ENCODE peak calls at places on chromosomes 11 and 22, in ten cellular contexts. One of them, this sample, is unnamed.

GRCh38 chr11:72836111-72836510 is 21.9 kb downstream of the ATG16L2 start:
- DNase-seq in heart right ventricle: peak; percentile 82
- DNase-seq in left ventricle myocardium inferior: peak; percentile 84
- DNase-seq in fibroblast of lung: peak; percentile 31
- DNase-seq in GM23248: no peak
- DNase-seq in mesendoderm: no peak
- DNase-seq in astrocyte: no peak
- DNase-seq in adipocyte: no peak
- DNase-seq in thyroid gland: no peak
- DNase-seq in A673: no peak
- DNase-seq in this sample: no peak

GRCh38 chr11:65435330-65435931 is 12.8 kb downstream of the NEAT1 start:
- DNase-seq in heart right ventricle: no peak
- DNase-seq in left ventricle myocardium inferior: no peak
- DNase-seq in fibroblast of lung: peak; percentile 48
- DNase-seq in GM23248: peak; percentile 39
- DNase-seq in mesendoderm: no peak
- DNase-seq in astrocyte: no peak
- DNase-seq in adipocyte: peak; percentile 11
- DNase-seq in thyroid gland: peak; percentile 26
- DNase-seq in A673: no peak
- DNase-seq in this sample: no peak

GRCh38 chr11:119626197-119626909 is 102.6 kb downstream of the NECTIN1 start:
- DNase-seq in heart right ventricle: no peak
- DNase-seq in left ventricle myocardium inferior: no peak
- DNase-seq in fibroblast of lung: no peak
- DNase-seq in GM23248: no peak
- DNase-seq in mesendoderm: no peak
- DNase-seq in astrocyte: no peak
- DNase-seq in adipocyte: no peak
- DNase-seq in thyroid gland: no peak
- DNase-seq in A673: no peak
- DNase-seq in this sample: no peak

GRCh38 chr11:37858398-37858797 is 1260.4 kb upstream of the RAG2 start:
- DNase-seq in heart right ventricle: no peak
- DNase-seq in left ventricle myocardium inferior: no peak
- DNase-seq in fibroblast of lung: no peak
- DNase-seq in GM23248: no peak
- DNase-seq in mesendoderm: no peak
- DNase-seq in astrocyte: no peak
- DNase-seq in adipocyte: no peak
- DNase-seq in thyroid gland: no peak
- DNase-seq in A673: peak; percentile 33
- DNase-seq in this sample: no peak

GRCh38 chr11:102293873-102294601 is 23.2 kb upstream of the BIRC3 start:
- DNase-seq in heart right ventricle: no peak
- DNase-seq in left ventricle myocardium inferior: no peak
- DNase-seq in fibroblast of lung: peak; percentile 69
- DNase-seq in GM23248: peak; percentile 79
- DNase-seq in mesendoderm: peak; percentile 53
- DNase-seq in astrocyte: no peak
- DNase-seq in adipocyte: peak; percentile 68
- DNase-seq in thyroid gland: no peak
- DNase-seq in A673: peak; percentile 68
- DNase-seq in this sample: peak; percentile 39

GRCh38 chr11:13008625-13009475 is at the start of gene RASSF10:
- DNase-seq in heart right ventricle: peak; percentile 81
- DNase-seq in left ventricle myocardium inferior: peak; percentile 42
- DNase-seq in fibroblast of lung: no peak
- DNase-seq in GM23248: peak; percentile 35
- DNase-seq in mesendoderm: peak; percentile 95
- DNase-seq in astrocyte: peak; percentile 49
- DNase-seq in adipocyte: peak; percentile 9
- DNase-seq in thyroid gland: peak; percentile 79
- DNase-seq in A673: peak; percentile 47
- DNase-seq in this sample: no peak

GRCh38 chr11:44886765-44887164 is 63.9 kb downstream of the TP53I11 start:
- DNase-seq in heart right ventricle: no peak
- DNase-seq in left ventricle myocardium inferior: no peak
- DNase-seq in fibroblast of lung: peak; percentile 51
- DNase-seq in GM23248: peak; percentile 90
- DNase-seq in mesendoderm: no peak
- DNase-seq in astrocyte: peak; percentile 78
- DNase-seq in adipocyte: peak; percentile 62
- DNase-seq in thyroid gland: no peak
- DNase-seq in A673: no peak
- DNase-seq in this sample: peak; percentile 23

GRCh38 chr11:15968461-15969130 is 387.8 kb downstream of the SOX6 start:
- DNase-seq in heart right ventricle: peak; percentile 25
- DNase-seq in left ventricle myocardium inferior: no peak
- DNase-seq in fibroblast of lung: peak; percentile 19
- DNase-seq in GM23248: no peak
- DNase-seq in mesendoderm: peak; percentile 27
- DNase-seq in astrocyte: no peak
- DNase-seq in adipocyte: peak; percentile 13
- DNase-seq in thyroid gland: peak; percentile 3
- DNase-seq in A673: peak; percentile 10
- DNase-seq in this sample: no peak

GRCh38 chr11:124075841-124076571 is 34.9 kb upstream of the OR10G7 start:
- DNase-seq in heart right ventricle: no peak
- DNase-seq in left ventricle myocardium inferior: no peak
- DNase-seq in fibroblast of lung: no peak
- DNase-seq in GM23248: peak; percentile 49
- DNase-seq in mesendoderm: no peak
- DNase-seq in astrocyte: no peak
- DNase-seq in adipocyte: peak; percentile 26
- DNase-seq in thyroid gland: peak; percentile 11
- DNase-seq in A673: peak; percentile 64
- DNase-seq in this sample: no peak

GRCh38 chr11:721913-722811 is 16.1 kb downstream of the EPS8L2 start:
- DNase-seq in heart right ventricle: no peak
- DNase-seq in left ventricle myocardium inferior: no peak
- DNase-seq in fibroblast of lung: no peak
- DNase-seq in GM23248: no peak
- DNase-seq in mesendoderm: no peak
- DNase-seq in astrocyte: no peak
- DNase-seq in adipocyte: no peak
- DNase-seq in thyroid gland: no peak
- DNase-seq in A673: no peak
- DNase-seq in this sample: no peak

GRCh38 chr11:824942-825341 is 2.8 kb upstream of the CRACR2B start:
- DNase-seq in heart right ventricle: no peak
- DNase-seq in left ventricle myocardium inferior: no peak
- DNase-seq in fibroblast of lung: no peak
- DNase-seq in GM23248: no peak
- DNase-seq in mesendoderm: no peak
- DNase-seq in astrocyte: no peak
- DNase-seq in adipocyte: no peak
- DNase-seq in thyroid gland: no peak
- DNase-seq in A673: no peak
- DNase-seq in this sample: no peak

GRCh38 chr11:75667268-75667830 is 1.5 kb downstream of the MAP6 start:
- DNase-seq in heart right ventricle: peak; percentile 20
- DNase-seq in left ventricle myocardium inferior: peak; percentile 33
- DNase-seq in fibroblast of lung: no peak
- DNase-seq in GM23248: peak; percentile 48
- DNase-seq in mesendoderm: peak; percentile 53
- DNase-seq in astrocyte: no peak
- DNase-seq in adipocyte: peak; percentile 60
- DNase-seq in thyroid gland: peak; percentile 67
- DNase-seq in A673: peak; percentile 26
- DNase-seq in this sample: no peak

GRCh38 chr22:24758164-24758799 is 16.2 kb downstream of the PIWIL3 start:
- DNase-seq in heart right ventricle: peak; percentile 53
- DNase-seq in left ventricle myocardium inferior: peak; percentile 38
- DNase-seq in fibroblast of lung: peak; percentile 71
- DNase-seq in GM23248: peak; percentile 66
- DNase-seq in mesendoderm: peak; percentile 45
- DNase-seq in astrocyte: peak; percentile 2
- DNase-seq in adipocyte: peak; percentile 88
- DNase-seq in thyroid gland: peak; percentile 72
- DNase-seq in A673: peak; percentile 67
- DNase-seq in this sample: peak; percentile 25

GRCh38 chr11:91857194-91857593 is 367.4 kb upstream of the FAT3 start:
- DNase-seq in heart right ventricle: no peak
- DNase-seq in left ventricle myocardium inferior: no peak
- DNase-seq in fibroblast of lung: peak; percentile 86
- DNase-seq in GM23248: peak; percentile 9
- DNase-seq in mesendoderm: no peak
- DNase-seq in astrocyte: peak; percentile 16
- DNase-seq in adipocyte: no peak
- DNase-seq in thyroid gland: no peak
- DNase-seq in A673: peak; percentile 58
- DNase-seq in this sample: no peak

GRCh38 chr11:62141111-62142042 is 17.6 kb downstream of the INCENP start:
- DNase-seq in heart right ventricle: no peak
- DNase-seq in left ventricle myocardium inferior: no peak
- DNase-seq in fibroblast of lung: no peak
- DNase-seq in GM23248: no peak
- DNase-seq in mesendoderm: no peak
- DNase-seq in astrocyte: no peak
- DNase-seq in adipocyte: no peak
- DNase-seq in thyroid gland: no peak
- DNase-seq in A673: no peak
- DNase-seq in this sample: no peak

GRCh38 chr11:73856001-73856663 is 20.5 kb downstream of the COA4 start:
- DNase-seq in heart right ventricle: no peak
- DNase-seq in left ventricle myocardium inferior: no peak
- DNase-seq in fibroblast of lung: no peak
- DNase-seq in GM23248: no peak
- DNase-seq in mesendoderm: no peak
- DNase-seq in astrocyte: no peak
- DNase-seq in adipocyte: no peak
- DNase-seq in thyroid gland: no peak
- DNase-seq in A673: no peak
- DNase-seq in this sample: no peak

GRCh38 chr22:29627196-29627535 is 23.7 kb downstream of the NF2 start:
- DNase-seq in heart right ventricle: no peak
- DNase-seq in left ventricle myocardium inferior: no peak
- DNase-seq in fibroblast of lung: no peak
- DNase-seq in GM23248: no peak
- DNase-seq in mesendoderm: no peak
- DNase-seq in astrocyte: no peak
- DNase-seq in adipocyte: no peak
- DNase-seq in thyroid gland: no peak
- DNase-seq in A673: no peak
- DNase-seq in this sample: no peak

DNA sequence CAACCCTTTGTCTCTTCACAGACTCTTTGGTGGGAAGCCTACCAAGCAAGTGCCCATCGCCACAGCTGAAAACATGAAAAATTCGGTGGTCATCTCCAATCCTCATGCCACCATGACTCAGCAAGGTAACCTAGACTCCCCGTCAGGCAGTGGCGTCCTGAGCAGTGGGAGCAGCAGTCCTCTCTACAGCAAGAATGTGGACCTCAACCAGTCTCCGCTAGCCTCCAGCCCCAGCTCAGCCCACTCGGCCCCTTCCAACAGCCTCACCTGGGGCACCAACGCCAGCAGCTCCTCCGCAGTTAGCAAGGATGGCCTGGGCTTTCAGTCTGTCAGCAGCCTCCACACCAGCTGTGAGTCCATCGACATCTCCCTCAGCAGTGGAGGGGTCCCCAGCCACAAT is 111.6 kb downstream of the DBX1 start:
- DNase-seq in heart right ventricle: no peak
- DNase-seq in left ventricle myocardium inferior: no peak
- DNase-seq in fibroblast of lung: no peak
- DNase-seq in GM23248: no peak
- DNase-seq in mesendoderm: no peak
- DNase-seq in astrocyte: no peak
- DNase-seq in adipocyte: no peak
- DNase-seq in thyroid gland: no peak
- DNase-seq in A673: no peak
- DNase-seq in this sample: no peak
- H3K36me3 ChIP-seq in heart right ventricle: peaks cover 64% of the 10 kb centered on the region
- H3K36me3 ChIP-seq in left ventricle myocardium inferior: peaks cover 28% of the 10 kb centered on the region
- H3K36me3 ChIP-seq in fibroblast of lung: peaks cover 22% of the 10 kb centered on the region
- H3K36me3 ChIP-seq in GM23248: peaks cover 25% of the 10 kb centered on the region
- H3K36me3 ChIP-seq in mesendoderm: peaks cover 14% of the 10 kb centered on the region
- H3K36me3 ChIP-seq in astrocyte: peaks cover 4% of the 10 kb centered on the region
- H3K36me3 ChIP-seq in adipocyte: peaks cover 94% of the 10 kb centered on the region
- H3K36me3 ChIP-seq in thyroid gland: peaks cover 17% of the 10 kb centered on the region
- H3K36me3 ChIP-seq in A673: no peaks in the 10 kb centered on the region
- H3K36me3 ChIP-seq in this sample: peaks cover 6% of the 10 kb centered on the region

GRCh38 chr11:78540276-78540675 is 34.4 kb downstream of the NARS2 start:
- DNase-seq in heart right ventricle: no peak
- DNase-seq in left ventricle myocardium inferior: no peak
- DNase-seq in fibroblast of lung: no peak
- DNase-seq in GM23248: no peak
- DNase-seq in mesendoderm: no peak
- DNase-seq in astrocyte: no peak
- DNase-seq in adipocyte: peak; percentile 35
- DNase-seq in thyroid gland: no peak
- DNase-seq in A673: no peak
- DNase-seq in this sample: no peak
- H3K36me3 ChIP-seq in heart right ventricle: peaks cover 3% of the 10 kb centered on the region
- H3K36me3 ChIP-seq in left ventricle myocardium inferior: peaks cover 4% of the 10 kb centered on the region
- H3K36me3 ChIP-seq in fibroblast of lung: no peaks in the 10 kb centered on the region
- H3K36me3 ChIP-seq in GM23248: no peaks in the 10 kb centered on the region
- H3K36me3 ChIP-seq in mesendoderm: no peaks in the 10 kb centered on the region
- H3K36me3 ChIP-seq in astrocyte: no peaks in the 10 kb centered on the region
- H3K36me3 ChIP-seq in adipocyte: no peaks in the 10 kb centered on the region
- H3K36me3 ChIP-seq in thyroid gland: no peaks in the 10 kb centered on the region
- H3K36me3 ChIP-seq in A673: no peaks in the 10 kb centered on the region
- H3K36me3 ChIP-seq in this sample: no peaks in the 10 kb centered on the region

GRCh38 chr11:66619080-66619554 is 2.7 kb downstream of the RBM14 start:
- DNase-seq in heart right ventricle: no peak
- DNase-seq in left ventricle myocardium inferior: no peak
- DNase-seq in fibroblast of lung: peak; percentile 54
- DNase-seq in GM23248: peak; percentile 79
- DNase-seq in mesendoderm: peak; percentile 45
- DNase-seq in astrocyte: peak; percentile 71
- DNase-seq in adipocyte: peak; percentile 83
- DNase-seq in thyroid gland: peak; percentile 24
- DNase-seq in A673: peak; percentile 55
- DNase-seq in this sample: peak; percentile 60
- H3K36me3 ChIP-seq in heart right ventricle: peaks cover 52% of the 10 kb centered on the region
- H3K36me3 ChIP-seq in left ventricle myocardium inferior: peaks cover 11% of the 10 kb centered on the region
- H3K36me3 ChIP-seq in fibroblast of lung: peaks cover 7% of the 10 kb centered on the region
- H3K36me3 ChIP-seq in GM23248: peaks cover 12% of the 10 kb centered on the region
- H3K36me3 ChIP-seq in mesendoderm: peaks cover under 1% of the 10 kb centered on the region
- H3K36me3 ChIP-seq in astrocyte: peaks cover 18% of the 10 kb centered on the region
- H3K36me3 ChIP-seq in adipocyte: peaks cover 19% of the 10 kb centered on the region
- H3K36me3 ChIP-seq in thyroid gland: peaks cover 2% of the 10 kb centered on the region
- H3K36me3 ChIP-seq in A673: peaks cover 55% of the 10 kb centered on the region
- H3K36me3 ChIP-seq in this sample: peaks cover 22% of the 10 kb centered on the region

DNA sequence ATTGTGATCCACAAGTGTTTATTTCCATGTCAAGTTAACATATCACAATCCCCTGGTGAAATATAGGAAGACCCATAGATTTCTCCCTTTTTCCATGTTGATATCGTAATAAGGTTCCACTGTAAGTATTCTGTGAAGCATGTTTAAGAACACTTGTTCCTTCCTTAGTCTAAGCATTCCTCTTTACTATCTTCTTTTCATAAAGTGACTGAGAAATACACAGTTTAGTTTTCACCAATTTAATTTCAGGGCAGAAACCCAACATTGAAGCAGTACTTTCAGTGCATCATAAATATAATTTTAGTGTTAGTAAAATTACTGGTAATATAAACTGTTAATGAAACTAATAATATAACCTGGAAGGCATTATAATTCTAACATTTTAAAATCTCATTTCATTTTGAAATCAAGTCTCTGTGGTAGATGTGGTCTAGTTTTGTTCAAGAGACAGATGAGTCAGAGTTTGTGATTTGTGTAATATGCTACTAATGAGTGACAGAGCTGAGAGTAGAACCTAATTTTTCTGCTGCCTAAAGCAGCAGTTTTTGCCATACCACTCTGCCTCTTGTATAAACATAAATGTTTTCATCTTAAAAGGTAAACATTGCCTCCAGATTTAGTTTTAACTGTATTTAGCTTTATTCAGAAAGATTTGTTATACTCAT is 79.4 kb downstream of the ATM start:
- DNase-seq in heart right ventricle: no peak
- DNase-seq in left ventricle myocardium inferior: no peak
- DNase-seq in fibroblast of lung: peak; percentile 44
- DNase-seq in GM23248: peak; percentile 44
- DNase-seq in mesendoderm: no peak
- DNase-seq in astrocyte: peak; percentile 30
- DNase-seq in adipocyte: peak; percentile 77
- DNase-seq in thyroid gland: no peak
- DNase-seq in A673: no peak
- DNase-seq in this sample: no peak
- H3K36me3 ChIP-seq in heart right ventricle: peaks cover 100% of the 10 kb centered on the region
- H3K36me3 ChIP-seq in left ventricle myocardium inferior: peaks cover 87% of the 10 kb centered on the region
- H3K36me3 ChIP-seq in fibroblast of lung: peaks cover 2% of the 10 kb centered on the region
- H3K36me3 ChIP-seq in GM23248: peaks cover 64% of the 10 kb centered on the region
- H3K36me3 ChIP-seq in mesendoderm: no peaks in the 10 kb centered on the region
- H3K36me3 ChIP-seq in astrocyte: peaks cover 28% of the 10 kb centered on the region
- H3K36me3 ChIP-seq in adipocyte: peaks cover 73% of the 10 kb centered on the region
- H3K36me3 ChIP-seq in thyroid gland: peaks cover 2% of the 10 kb centered on the region
- H3K36me3 ChIP-seq in A673: peaks cover 38% of the 10 kb centered on the region
- H3K36me3 ChIP-seq in this sample: peaks cover 22% of the 10 kb centered on the region

This sample was measured in brain microvascular endothelial cell.